ENCODE peak calls at places on chromosome 13, in five cellular contexts. U is ecto neural progenitor cell; Z is heart left ventricle; Q is cardiac muscle cell; O is CD8-positive, alpha-beta memory T cell. E is an unnamed sample.

GRCh38 chr13:39858794-39859193 is 203.3 kb downstream of the COG6 start:
- DNase-seq in U (no peak), Z (no peak), Q (no peak), O (no peak), E (no peak)

GRCh38 chr13:110993788-110994187 is 78.9 kb upstream of the ANKRD10 start:
- DNase-seq in U (peak), Z (no peak), Q (no peak), O (no peak), E (no peak)

GRCh38 chr13:24203726-24204295 is 43.3 kb downstream of the SPATA13 start:
- DNase-seq in U (no peak), Z (no peak), Q (no peak), O (no peak), E (peak)

GRCh38 chr13:24680258-24680920 is at the start of gene ATP12A:
- DNase-seq in U (peak), Z (no peak), Q (no peak), O (peak), E (no peak)

GRCh38 chr13:19959141-19959830 is 759 bp downstream of the ZMYM2 start:
- DNase-seq in U (peak), Z (peak), Q (peak), O (peak), E (peak)

GRCh38 chr13:73849292-73849691 is 284.9 kb downstream of the KLF12 start:
- DNase-seq in U (no peak), Z (no peak), Q (peak), O (no peak), E (no peak)

GRCh38 chr13:113582841-113583631 is 1.5 kb upstream of the TFDP1 start:
- DNase-seq in U (peak), Z (no peak), Q (no peak), O (no peak), E (no peak)

GRCh38 chr13:29594310-29594709 is 1.2 kb downstream of the SLC7A1 start:
- DNase-seq in U (no peak), Z (peak), Q (peak), O (peak), E (peak)

GRCh38 chr13:84126671-84127171 is 244.4 kb upstream of the SLITRK1 start:
- DNase-seq in U (no peak), Z (no peak), Q (no peak), O (peak), E (no peak)

GRCh38 chr13:60583911-60584753 is 187.1 kb downstream of the TDRD3 start:
- DNase-seq in U (no peak), Z (no peak), Q (peak), O (no peak), E (peak)

GRCh38 chr13:20191902-20192469 is 752 bp downstream of the GJB2 start:
- DNase-seq in U (peak), Z (no peak), Q (peak), O (no peak), E (peak)

GRCh38 chr13:21078501-21078900 is 17.1 kb upstream of the LATS2 start:
- DNase-seq in U (no peak), Z (no peak), Q (no peak), O (no peak), E (peak)

GRCh38 chr13:79196366-79196765 is 209.7 kb downstream of the RBM26 start:
- DNase-seq in U (no peak), Z (no peak), Q (no peak), O (no peak), E (no peak)

GRCh38 chr13:95182570-95183285 is 118.5 kb downstream of the ABCC4 start:
- DNase-seq in U (no peak), Z (no peak), Q (no peak), O (no peak), E (no peak)

GRCh38 chr13:44304433-44304725 is 69.2 kb upstream of the SERP2 start:
- DNase-seq in U (no peak), Z (no peak), Q (no peak), O (no peak), E (no peak)

GRCh38 chr13:79637086-79637763 is 156.3 kb downstream of the NDFIP2 start:
- DNase-seq in U (no peak), Z (peak), Q (peak), O (no peak), E (no peak)

GRCh38 chr13:113129480-113129879 is 6.9 kb downstream of the F10 start:
- DNase-seq in U (no peak), Z (no peak), Q (no peak), O (no peak), E (no peak)

GRCh38 chr13:76000131-76000530 is 364.0 kb downstream of the LMO7 start:
- DNase-seq in U (no peak), Z (no peak), Q (no peak), O (no peak), E (no peak)

GRCh38 chr13:75458696-75459422 is 23.1 kb downstream of the TBC1D4 start:
- DNase-seq in U (no peak), Z (peak), Q (no peak), O (no peak), E (peak)

GRCh38 chr13:38868399-38868798 is 122.2 kb downstream of the STOML3 start:
- DNase-seq in U (no peak), Z (no peak), Q (no peak), O (no peak), E (no peak)

GRCh38 chr13:21149568-21149967 is 26.8 kb downstream of the SKA3 start:
- DNase-seq in U (no peak), Z (no peak), Q (no peak), O (no peak), E (peak)

GRCh38 chr13:29733069-29733700 is 117.2 kb downstream of the UBL3 start:
- DNase-seq in U (no peak), Z (no peak), Q (no peak), O (no peak), E (no peak)

GRCh38 chr13:100139822-100140221 is 50.9 kb downstream of the PCCA start:
- DNase-seq in U (no peak), Z (no peak), Q (no peak), O (no peak), E (no peak)

GRCh38 chr13:26985285-26985878 is 186.2 kb downstream of the USP12 start:
- DNase-seq in U (peak), Z (peak), Q (peak), O (peak), E (peak)

GRCh38 chr13:85653681-85654080 is 145.5 kb downstream of the SLITRK6 start:
- DNase-seq in U (no peak), Z (no peak), Q (no peak), O (no peak), E (no peak)

GRCh38 chr13:71875823-71876222 is 8.8 kb upstream of the DACH1 start:
- DNase-seq in U (no peak), Z (no peak), Q (no peak), O (no peak), E (no peak)

GRCh38 chr13:29707876-29708543 is 112.5 kb upstream of the SLC7A1 start:
- DNase-seq in U (peak), Z (no peak), Q (peak), O (peak), E (peak)

GRCh38 chr13:48583859-48584311 is 51.0 kb upstream of the RCBTB2 start:
- DNase-seq in U (no peak), Z (no peak), Q (no peak), O (no peak), E (no peak)

GRCh38 chr13:95494082-95494681 is 58.3 kb upstream of the CLDN10 start:
- DNase-seq in U (no peak), Z (no peak), Q (peak), O (no peak), E (peak)

E was measured in lung microvascular endothelial cell.